ENCODE peak calls at places on chromosomes 1 and 21, in ten cellular contexts. M, V, B, S, J, I, C, D, N and L are unnamed samples.
A peak's percentile ranks its signal among the peaks of the same experiment; 100 is the strongest.

GRCh38 chr1:99970713-99971255 is 988 bp downstream of the SLC35A3 start:
- DNase-seq in M (no peak), V (no peak), B (no peak), S (no peak), J (no peak), I (peak; percentile 24), C (no peak), D (peak; percentile 11), N (no peak), L (no peak)

GRCh38 chr1:19212167-19212566 is 2.1 kb upstream of the UBR4 start:
- DNase-seq in M (no peak), V (no peak), B (no peak), S (no peak), J (no peak), I (no peak), C (no peak), D (no peak), N (no peak), L (no peak)

GRCh38 chr1:203686091-203686632 is 59.5 kb downstream of the ATP2B4 start:
- DNase-seq in M (no peak), V (no peak), B (no peak), S (no peak), J (no peak), I (no peak), C (no peak), D (no peak), N (peak; percentile 58), L (no peak)

GRCh38 chr1:156194300-156194652 is 372 bp downstream of the SLC25A44 start:
- DNase-seq in M (no peak), V (no peak), B (no peak), S (no peak), J (no peak), I (no peak), C (no peak), D (peak; percentile 19), N (peak; percentile 7), L (no peak)

GRCh38 chr1:110091791-110092190 is 20.5 kb upstream of the UBL4B start:
- DNase-seq in M (no peak), V (no peak), B (no peak), S (peak; percentile 59), J (no peak), I (no peak), C (no peak), D (no peak), N (peak; percentile 25), L (no peak)

GRCh38 chr1:90616395-90616794 is 100.7 kb downstream of the BARHL2 start:
- DNase-seq in M (no peak), V (peak; percentile 60), B (no peak), S (no peak), J (no peak), I (peak; percentile 42), C (no peak), D (peak; percentile 11), N (no peak), L (no peak)

GRCh38 chr1:6262570-6263420 is 1.9 kb upstream of the GPR153 start:
- DNase-seq in M (no peak), V (no peak), B (no peak), S (no peak), J (no peak), I (no peak), C (no peak), D (peak; percentile 57), N (no peak), L (no peak)

GRCh38 chr1:8059161-8059622 is 33.1 kb upstream of the ERRFI1 start:
- DNase-seq in M (no peak), V (no peak), B (no peak), S (no peak), J (no peak), I (no peak), C (no peak), D (peak; percentile 88), N (peak; percentile 75), L (no peak)

GRCh38 chr21:35084869-35085268 is 35.8 kb upstream of the RUNX1 start:
- DNase-seq in M (no peak), V (no peak), B (no peak), S (peak; percentile 89), J (peak; percentile 53), I (no peak), C (no peak), D (peak; percentile 95), N (peak; percentile 99), L (no peak)

GRCh38 chr1:184506501-184506900 is 119.7 kb downstream of the C1orf21 start:
- DNase-seq in M (no peak), V (no peak), B (no peak), S (no peak), J (no peak), I (no peak), C (no peak), D (no peak), N (no peak), L (no peak)

GRCh38 chr21:35861656-35862055 is 198.7 kb downstream of the SETD4 start:
- DNase-seq in M (no peak), V (no peak), B (no peak), S (peak; percentile 59), J (no peak), I (no peak), C (no peak), D (no peak), N (peak; percentile 13), L (no peak)

GRCh38 chr1:87044840-87045239 is 130.4 kb downstream of the HS2ST1 start:
- DNase-seq in M (no peak), V (no peak), B (no peak), S (no peak), J (no peak), I (no peak), C (no peak), D (no peak), N (no peak), L (no peak)

GRCh38 chr1:58577676-58578073 is 623 bp upstream of the TACSTD2 start:
- DNase-seq in M (no peak), V (no peak), B (no peak), S (no peak), J (no peak), I (no peak), C (no peak), D (no peak), N (no peak), L (no peak)

GRCh38 chr1:29960906-29961675 is 724.8 kb downstream of the PTPRU start:
- DNase-seq in M (no peak), V (no peak), B (no peak), S (no peak), J (no peak), I (no peak), C (peak; percentile 79), D (no peak), N (no peak), L (no peak)

GRCh38 chr1:237877628-237878027 is 13.1 kb downstream of the ZP4 start:
- DNase-seq in M (no peak), V (no peak), B (no peak), S (no peak), J (no peak), I (no peak), C (no peak), D (no peak), N (no peak), L (no peak)

GRCh38 chr1:207155018-207155417 is 51.0 kb downstream of the C4BPA start:
- DNase-seq in M (no peak), V (no peak), B (no peak), S (no peak), J (no peak), I (no peak), C (no peak), D (no peak), N (no peak), L (no peak)

GRCh38 chr1:76162254-76162653 is 87.7 kb downstream of the ST6GALNAC3 start:
- DNase-seq in M (no peak), V (no peak), B (no peak), S (no peak), J (no peak), I (no peak), C (no peak), D (no peak), N (no peak), L (no peak)

GRCh38 chr1:7145947-7146346 is 360.7 kb downstream of the CAMTA1 start:
- DNase-seq in M (no peak), V (no peak), B (no peak), S (no peak), J (no peak), I (no peak), C (no peak), D (no peak), N (no peak), L (no peak)

GRCh38 chr1:162538815-162539431 is 22.6 kb upstream of the UAP1 start:
- DNase-seq in M (no peak), V (no peak), B (no peak), S (peak; percentile 96), J (no peak), I (no peak), C (no peak), D (peak; percentile 98), N (peak; percentile 94), L (no peak)